ENCODE peak calls at places on chromosomes 5 and 9, in seven cellular contexts. One of them, this sample, is unnamed.

GRCh38 chr5:138942861-138943260 is 67.7 kb upstream of the LRRTM2 start:
- DNase-seq in GM12891: no peak
- DNase-seq in H1: no peak
- DNase-seq in SK-N-SH: no peak
- DNase-seq in HepG2: no peak
- DNase-seq in K562: no peak
- DNase-seq in GM12878: no peak
- DNase-seq in this sample: no peak

GRCh38 chr9:131266301-131267229 is 9.7 kb downstream of the FAM78A start:
- DNase-seq in GM12891: no peak
- DNase-seq in GM12878: no peak
- DNase-seq in HepG2: no peak
- DNase-seq in SK-N-SH: no peak
- DNase-seq in H1: no peak
- DNase-seq in K562: peak; percentile 54
- DNase-seq in this sample: no peak

GRCh38 chr5:118705931-118706330 is 282.4 kb downstream of the DTWD2 start:
- DNase-seq in GM12891: no peak
- DNase-seq in SK-N-SH: no peak
- DNase-seq in HepG2: no peak
- DNase-seq in H1: no peak
- DNase-seq in GM12878: no peak
- DNase-seq in K562: no peak
- DNase-seq in this sample: no peak

GRCh38 chr5:160207061-160207460 is 22.2 kb upstream of the FABP6 start:
- DNase-seq in GM12891: no peak
- DNase-seq in K562: no peak
- DNase-seq in H1: no peak
- DNase-seq in HepG2: no peak
- DNase-seq in SK-N-SH: no peak
- DNase-seq in GM12878: no peak
- DNase-seq in this sample: no peak

GRCh38 chr5:134530375-134531077 is 5.1 kb downstream of the JADE2 start:
- DNase-seq in GM12891: no peak
- DNase-seq in GM12878: no peak
- DNase-seq in K562: no peak
- DNase-seq in HepG2: no peak
- DNase-seq in H1: no peak
- DNase-seq in SK-N-SH: no peak
- DNase-seq in this sample: no peak

GRCh38 chr5:39092581-39093350 is 18.6 kb upstream of the RICTOR start:
- DNase-seq in K562: no peak
- DNase-seq in GM12878: no peak
- DNase-seq in HepG2: no peak
- DNase-seq in SK-N-SH: no peak
- DNase-seq in H1: no peak
- DNase-seq in GM12891: no peak
- DNase-seq in this sample: no peak

GRCh38 chr5:141322261-141322660 is 1.7 kb upstream of the TAF7 start:
- DNase-seq in HepG2: no peak
- DNase-seq in GM12878: no peak
- DNase-seq in K562: no peak
- DNase-seq in H1: no peak
- DNase-seq in SK-N-SH: no peak
- DNase-seq in GM12891: no peak
- DNase-seq in this sample: no peak

GRCh38 chr5:147445951-147446350 is 63.9 kb downstream of the DPYSL3 start:
- DNase-seq in GM12891: no peak
- DNase-seq in H1: no peak
- DNase-seq in K562: no peak
- DNase-seq in HepG2: no peak
- DNase-seq in GM12878: no peak
- DNase-seq in SK-N-SH: no peak
- DNase-seq in this sample: no peak

GRCh38 chr5:85049020-85049419 is 664.3 kb upstream of the EDIL3 start:
- DNase-seq in H1: peak; percentile 52
- DNase-seq in HepG2: peak; percentile 4
- DNase-seq in K562: no peak
- DNase-seq in SK-N-SH: no peak
- DNase-seq in GM12891: no peak
- DNase-seq in GM12878: no peak
- DNase-seq in this sample: no peak

GRCh38 chr9:122900791-122901190 is 4.4 kb downstream of the RC3H2 start:
- DNase-seq in SK-N-SH: no peak
- DNase-seq in H1: no peak
- DNase-seq in GM12891: no peak
- DNase-seq in HepG2: no peak
- DNase-seq in K562: no peak
- DNase-seq in GM12878: no peak
- DNase-seq in this sample: no peak

GRCh38 chr5:148687427-148687826 is 33.1 kb upstream of the HTR4 start:
- DNase-seq in GM12878: no peak
- DNase-seq in SK-N-SH: no peak
- DNase-seq in GM12891: no peak
- DNase-seq in K562: peak; percentile 73
- DNase-seq in HepG2: peak; percentile 57
- DNase-seq in H1: peak; percentile 53
- DNase-seq in this sample: no peak

GRCh38 chr9:71521132-71521531 is 247.2 kb downstream of the CEMIP2 start:
- DNase-seq in SK-N-SH: no peak
- DNase-seq in GM12891: no peak
- DNase-seq in HepG2: no peak
- DNase-seq in GM12878: no peak
- DNase-seq in K562: no peak
- DNase-seq in H1: no peak
- DNase-seq in this sample: no peak

GRCh38 chr5:107516452-107517184 is 154.1 kb downstream of the EFNA5 start:
- DNase-seq in GM12878: no peak
- DNase-seq in H1: no peak
- DNase-seq in K562: no peak
- DNase-seq in GM12891: no peak
- DNase-seq in HepG2: no peak
- DNase-seq in SK-N-SH: no peak
- DNase-seq in this sample: no peak

GRCh38 chr9:135087489-135087791 is at the start of gene OLFM1:
- DNase-seq in H1: peak; percentile 88
- DNase-seq in SK-N-SH: peak; percentile 94
- DNase-seq in HepG2: no peak
- DNase-seq in GM12878: no peak
- DNase-seq in GM12891: peak; percentile 51
- DNase-seq in K562: peak; percentile 59
- DNase-seq in this sample: no peak

GRCh38 chr5:100797863-100798262 is 105.2 kb downstream of the ST8SIA4 start:
- DNase-seq in HepG2: no peak
- DNase-seq in GM12891: no peak
- DNase-seq in GM12878: no peak
- DNase-seq in SK-N-SH: no peak
- DNase-seq in K562: no peak
- DNase-seq in H1: no peak
- DNase-seq in this sample: no peak

GRCh38 chr5:42772265-42772993 is 15.8 kb downstream of the CCDC152 start:
- DNase-seq in GM12891: no peak
- DNase-seq in H1: no peak
- DNase-seq in HepG2: no peak
- DNase-seq in K562: no peak
- DNase-seq in SK-N-SH: no peak
- DNase-seq in GM12878: no peak
- DNase-seq in this sample: no peak

GRCh38 chr5:115170128-115170923 is 618 bp upstream of the TRIM36 start:
- DNase-seq in SK-N-SH: peak; percentile 78
- DNase-seq in GM12891: no peak
- DNase-seq in HepG2: no peak
- DNase-seq in K562: no peak
- DNase-seq in GM12878: no peak
- DNase-seq in H1: peak; percentile 85
- DNase-seq in this sample: no peak

GRCh38 chr5:72383280-72384205 is 63.4 kb downstream of the PTCD2 start:
- DNase-seq in HepG2: no peak
- DNase-seq in GM12878: no peak
- DNase-seq in K562: no peak
- DNase-seq in SK-N-SH: no peak
- DNase-seq in GM12891: no peak
- DNase-seq in H1: no peak
- DNase-seq in this sample: no peak

GRCh38 chr5:109885205-109885604 is 195.5 kb downstream of the MAN2A1 start:
- DNase-seq in H1: no peak
- DNase-seq in HepG2: no peak
- DNase-seq in SK-N-SH: no peak
- DNase-seq in GM12878: no peak
- DNase-seq in K562: no peak
- DNase-seq in GM12891: no peak
- DNase-seq in this sample: no peak

GRCh38 chr5:40991168-40991980 is 79.8 kb downstream of the MROH2B start:
- DNase-seq in GM12891: no peak
- DNase-seq in GM12878: no peak
- DNase-seq in HepG2: peak; percentile 94
- DNase-seq in K562: no peak
- DNase-seq in SK-N-SH: no peak
- DNase-seq in H1: no peak
- DNase-seq in this sample: no peak

GRCh38 chr9:10055886-10056395 is 556.9 kb downstream of the PTPRD start:
- DNase-seq in GM12891: no peak
- DNase-seq in HepG2: no peak
- DNase-seq in SK-N-SH: no peak
- DNase-seq in H1: no peak
- DNase-seq in K562: no peak
- DNase-seq in GM12878: no peak
- DNase-seq in this sample: no peak

GRCh38 chr5:132138260-132138659 is 64.7 kb downstream of the CSF2 start:
- DNase-seq in HepG2: no peak
- DNase-seq in GM12891: no peak
- DNase-seq in K562: no peak
- DNase-seq in H1: no peak
- DNase-seq in GM12878: no peak
- DNase-seq in SK-N-SH: no peak
- DNase-seq in this sample: no peak
- TF ChIP-seq TAF1 in HepG2: no peak
- TF ChIP-seq TAF1 in GM12891: no peak
- TF ChIP-seq TAF1 in K562: no peak
- TF ChIP-seq TAF1 in H1: no peak
- TF ChIP-seq TAF1 in GM12878: no peak
- TF ChIP-seq TAF1 in SK-N-SH: no peak
- TF ChIP-seq TAF1 in this sample: no peak

GRCh38 chr5:79147076-79147475 is 35.5 kb downstream of the BHMT start:
- DNase-seq in GM12891: no peak
- DNase-seq in HepG2: no peak
- DNase-seq in H1: no peak
- DNase-seq in GM12878: no peak
- DNase-seq in K562: no peak
- DNase-seq in SK-N-SH: no peak
- DNase-seq in this sample: no peak

GRCh38 chr5:79146352-79146751 is 34.7 kb downstream of the BHMT start:
- DNase-seq in GM12891: no peak
- DNase-seq in HepG2: no peak
- DNase-seq in H1: no peak
- DNase-seq in GM12878: no peak
- DNase-seq in K562: no peak
- DNase-seq in SK-N-SH: no peak
- DNase-seq in this sample: no peak

GRCh38 chr5:79140553-79140952 is 28.9 kb downstream of the BHMT start:
- DNase-seq in H1: no peak
- DNase-seq in HepG2: no peak
- DNase-seq in GM12891: no peak
- DNase-seq in GM12878: no peak
- DNase-seq in SK-N-SH: no peak
- DNase-seq in K562: no peak
- DNase-seq in this sample: no peak

GRCh38 chr5:79149432-79149831 is 37.8 kb downstream of the BHMT start:
- DNase-seq in GM12878: no peak
- DNase-seq in GM12891: no peak
- DNase-seq in SK-N-SH: no peak
- DNase-seq in H1: no peak
- DNase-seq in K562: no peak
- DNase-seq in HepG2: no peak
- DNase-seq in this sample: no peak

DNA sequence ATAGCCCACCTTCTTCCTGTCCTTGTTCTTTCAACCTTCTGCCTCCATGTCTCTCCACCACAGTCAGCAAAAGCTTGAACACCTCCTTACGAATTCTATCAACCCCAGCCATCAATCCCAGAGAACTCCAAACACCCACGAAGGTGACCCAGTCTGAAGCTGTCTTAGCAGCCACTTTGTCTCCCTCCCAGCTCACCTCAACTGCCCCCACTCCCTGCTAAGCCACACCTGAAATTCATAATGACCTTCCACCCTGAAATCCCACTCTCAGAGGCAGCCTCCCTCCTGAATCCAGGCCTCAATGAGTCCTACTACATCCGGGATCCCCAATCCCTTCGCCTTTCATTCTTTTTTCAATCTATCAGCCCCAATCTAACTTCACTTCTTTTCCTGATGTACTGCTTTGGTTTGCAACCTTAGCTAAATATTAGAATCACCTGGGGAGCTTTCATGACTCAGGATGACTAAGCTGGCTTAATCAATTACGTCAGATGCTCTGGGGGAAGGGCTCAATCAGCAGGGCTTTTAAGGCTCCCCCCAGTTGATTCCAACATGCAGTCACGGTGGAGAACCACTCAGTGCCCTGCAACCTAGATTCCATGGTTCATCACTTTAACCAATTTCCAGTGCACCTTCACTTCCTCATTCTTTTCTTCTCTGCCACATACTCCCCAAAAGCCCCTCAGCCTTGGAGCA is 32.2 kb downstream of the BHMT start:
- DNase-seq in GM12878: no peak
- DNase-seq in HepG2: no peak
- DNase-seq in SK-N-SH: no peak
- DNase-seq in H1: no peak
- DNase-seq in K562: peak; percentile 18
- DNase-seq in GM12891: no peak
- DNase-seq in this sample: no peak
- TF ChIP-seq TAF1 in GM12878: no peak
- TF ChIP-seq TAF1 in HepG2: no peak
- TF ChIP-seq TAF1 in SK-N-SH: no peak
- TF ChIP-seq TAF1 in H1: no peak
- TF ChIP-seq TAF1 in K562: no peak
- TF ChIP-seq TAF1 in GM12891: no peak
- TF ChIP-seq TAF1 in this sample: no peak

GRCh38 chr9:124214596-124215550 is 42.9 kb upstream of the NEK6 start:
- DNase-seq in GM12878: no peak
- DNase-seq in GM12891: no peak
- DNase-seq in HepG2: no peak
- DNase-seq in SK-N-SH: no peak
- DNase-seq in H1: no peak
- DNase-seq in K562: no peak
- DNase-seq in this sample: no peak
- TF ChIP-seq TAF1 in GM12878: no peak
- TF ChIP-seq TAF1 in GM12891: no peak
- TF ChIP-seq TAF1 in HepG2: no peak
- TF ChIP-seq TAF1 in SK-N-SH: no peak
- TF ChIP-seq TAF1 in H1: no peak
- TF ChIP-seq TAF1 in K562: no peak
- TF ChIP-seq TAF1 in this sample: no peak

DNA sequence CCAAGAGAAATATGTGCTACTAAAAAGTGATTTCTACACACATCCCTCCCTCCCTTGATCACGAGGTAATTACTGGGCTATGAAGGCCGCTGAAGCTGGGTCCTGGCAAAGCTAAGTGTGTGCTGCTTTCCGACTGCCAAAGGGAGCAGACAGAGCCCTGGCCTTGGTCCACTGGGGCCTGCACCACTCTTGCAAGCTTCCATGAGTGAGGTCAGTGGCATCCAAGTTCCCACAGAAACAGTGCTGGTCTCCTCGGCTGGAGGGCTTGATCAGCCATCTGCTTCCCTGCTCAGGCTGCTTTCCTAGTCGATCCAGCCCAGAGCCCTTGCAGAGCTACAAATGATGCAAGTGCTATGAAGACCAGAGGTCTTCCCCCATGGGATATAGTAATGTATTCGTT is 154.8 kb upstream of the LHFPL2 start:
- DNase-seq in SK-N-SH: peak; percentile 38
- DNase-seq in H1: no peak
- DNase-seq in GM12878: no peak
- DNase-seq in HepG2: no peak
- DNase-seq in GM12891: no peak
- DNase-seq in K562: no peak
- DNase-seq in this sample: no peak
- TF ChIP-seq TAF1 in SK-N-SH: no peak
- TF ChIP-seq TAF1 in H1: no peak
- TF ChIP-seq TAF1 in GM12878: no peak
- TF ChIP-seq TAF1 in HepG2: no peak
- TF ChIP-seq TAF1 in GM12891: no peak
- TF ChIP-seq TAF1 in K562: no peak
- TF ChIP-seq TAF1 in this sample: no peak

This sample was measured in GM12892.